ENCODE peak calls at places on chromosomes 12 and 14, in seven cellular contexts. Q, I, P, U, X, M and C are unnamed samples.

GRCh38 chr12:51811203-51811805 is 37.2 kb downstream of the FIGNL2 start:
- DNase-seq in I (no peak), U (peak), X (no peak), M (no peak), Q (no peak), P (no peak), C (no peak)

GRCh38 chr12:50271724-50272247 is 11.5 kb downstream of the LIMA1 start:
- DNase-seq in X (no peak), U (no peak), P (no peak), M (no peak), I (peak), Q (no peak), C (no peak)

GRCh38 chr14:63854330-63854729 is 1.5 kb downstream of the SYNE2 start:
- DNase-seq in Q (no peak), M (no peak), U (peak), X (no peak), P (no peak), I (no peak), C (no peak)

GRCh38 chr14:79658224-79658623 is 553.1 kb downstream of the DIO2 start:
- DNase-seq in P (no peak), U (no peak), I (no peak), Q (no peak), X (no peak), M (no peak), C (no peak)

GRCh38 chr12:3527181-3527580 is 36.2 kb downstream of the PRMT8 start:
- DNase-seq in P (no peak), M (no peak), Q (no peak), I (peak), U (no peak), X (no peak), C (no peak)

GRCh38 chr12:108498136-108498535 is 16.9 kb upstream of the FICD start:
- DNase-seq in Q (no peak), P (no peak), I (no peak), M (no peak), U (no peak), X (no peak), C (no peak)

GRCh38 chr14:91215381-91215780 is 29.1 kb downstream of the GPR68 start:
- DNase-seq in X (no peak), Q (no peak), M (no peak), U (no peak), P (no peak), I (no peak), C (no peak)

GRCh38 chr12:56157201-56158028 is 744 bp upstream of the MYL6 start:
- DNase-seq in I (peak), X (peak), P (peak), U (peak), Q (peak), M (peak), C (peak)

GRCh38 chr14:96136361-96136760 is 68.3 kb upstream of the BDKRB2 start:
- DNase-seq in P (no peak), U (no peak), M (no peak), Q (no peak), X (no peak), I (peak), C (no peak)

GRCh38 chr14:61188936-61189808 is 92.0 kb downstream of the TMEM30B start:
- DNase-seq in X (peak), P (peak), Q (peak), U (peak), M (peak), I (peak), C (peak)

GRCh38 chr14:98903371-98903770 is 368.6 kb downstream of the BCL11B start:
- DNase-seq in P (no peak), U (no peak), I (no peak), M (no peak), X (no peak), Q (no peak), C (no peak)

GRCh38 chr14:105329411-105330200 is 15.1 kb downstream of the PACS2 start:
- DNase-seq in Q (no peak), U (no peak), I (no peak), M (no peak), X (no peak), P (no peak), C (no peak)

GRCh38 chr12:88723219-88723618 is 142.9 kb upstream of the KITLG start:
- DNase-seq in I (peak), X (no peak), M (no peak), U (no peak), Q (no peak), P (no peak), C (no peak)

GRCh38 chr12:28172434-28173030 is 17.7 kb upstream of the CCDC91 start:
- DNase-seq in M (no peak), X (peak), U (no peak), I (peak), P (peak), Q (peak), C (no peak)
- TF ChIP-seq CTCF in M (no peak), X (peak), U (peak), I (peak), P (peak), Q (peak), C (peak)

GRCh38 chr12:67394600-67394999 is 125.4 kb downstream of the CAND1 start:
- DNase-seq in Q (peak), U (no peak), P (no peak), M (no peak), X (peak), I (peak), C (no peak)
- TF ChIP-seq CTCF in Q (no peak), U (no peak), P (no peak), M (peak), X (peak), I (peak), C (no peak)

GRCh38 chr14:89388853-89389252 is 28.2 kb downstream of the FOXN3 start:
- DNase-seq in Q (peak), M (no peak), I (no peak), U (no peak), P (no peak), X (no peak), C (no peak)
- TF ChIP-seq CTCF in Q (peak), M (peak), I (no peak), U (no peak), P (no peak), X (no peak), C (no peak)

GRCh38 chr14:50615566-50615965 is 52.5 kb downstream of the SAV1 start:
- DNase-seq in U (no peak), P (no peak), M (no peak), I (no peak), X (no peak), Q (no peak), C (no peak)
- TF ChIP-seq CTCF in U (no peak), P (no peak), M (no peak), I (no peak), X (no peak), Q (no peak), C (no peak)